ENCODE peak calls at places on chromosomes 4 and X, in six cellular contexts. A, P, H, B, G and K are unnamed samples.

GRCh38 chrX:153933751-153934472 is 925 bp downstream of the NAA10 start:
- DNase-seq in A (no peak), P (peak; percentile 52), H (peak; percentile 32), B (no peak), G (no peak), K (no peak)

GRCh38 chr4:37799941-37800554 is 26.4 kb upstream of the PGM2 start:
- DNase-seq in A (no peak), P (peak; percentile 8), H (no peak), B (no peak), G (no peak), K (no peak)

GRCh38 chr4:67035501-67035900 is 509.8 kb downstream of the CENPC start:
- DNase-seq in A (no peak), P (no peak), H (peak; percentile 74), B (no peak), G (no peak), K (no peak)

GRCh38 chrX:110268875-110269274 is 49.0 kb downstream of the AMMECR1 start:
- DNase-seq in A (no peak), P (no peak), H (no peak), B (no peak), G (no peak), K (no peak)

GRCh38 chrX:39165185-39165584 is 363.9 kb downstream of the MID1IP1 start:
- DNase-seq in A (no peak), P (no peak), H (no peak), B (no peak), G (no peak), K (no peak)

GRCh38 chr4:85842540-85842939 is 367.6 kb downstream of the ARHGAP24 start:
- DNase-seq in A (no peak), P (peak; percentile 57), H (peak; percentile 26), B (peak; percentile 58), G (peak; percentile 21), K (no peak)

GRCh38 chrX:19852014-19853005 is 35.1 kb downstream of the SH3KBP1 start:
- DNase-seq in A (no peak), P (peak; percentile 60), H (peak; percentile 84), B (no peak), G (no peak), K (no peak)

GRCh38 chr4:152529880-152530279 is 6.0 kb downstream of the FBXW7 start:
- DNase-seq in A (no peak), P (no peak), H (no peak), B (no peak), G (no peak), K (no peak)

GRCh38 chrX:146264763-146265375 is 447.2 kb downstream of the SLITRK2 start:
- DNase-seq in A (no peak), P (no peak), H (no peak), B (no peak), G (no peak), K (no peak)

GRCh38 chrX:37652053-37652452 is 33.5 kb upstream of the XK start:
- DNase-seq in A (no peak), P (no peak), H (no peak), B (no peak), G (peak; percentile 9), K (no peak)

GRCh38 chrX:13149702-13150101 is 105.3 kb upstream of the FAM9C start:
- DNase-seq in A (no peak), P (no peak), H (no peak), B (no peak), G (no peak), K (no peak)

GRCh38 chrX:133970021-133970550 is 15.3 kb downstream of the GPC3 start:
- DNase-seq in A (no peak), P (no peak), H (no peak), B (no peak), G (no peak), K (no peak)

GRCh38 chr4:184548651-184549341 is 74.4 kb upstream of the IRF2 start:
- DNase-seq in A (no peak), P (no peak), H (no peak), B (no peak), G (no peak), K (no peak)

GRCh38 chr4:74018116-74018515 is 19.6 kb upstream of the CXCL5 start:
- DNase-seq in A (no peak), P (no peak), H (no peak), B (no peak), G (no peak), K (no peak)

GRCh38 chr4:14178421-14178820 is 550.9 kb upstream of the BOD1L1 start:
- DNase-seq in A (no peak), P (peak; percentile 41), H (peak; percentile 63), B (no peak), G (peak; percentile 3), K (no peak)

GRCh38 chr4:112029642-112030235 is 115.5 kb upstream of the FAM241A start:
- DNase-seq in A (no peak), P (peak; percentile 10), H (no peak), B (no peak), G (no peak), K (no peak)

GRCh38 chrX:130121505-130121800 is 11.2 kb upstream of the ELF4 start:
- DNase-seq in A (no peak), P (no peak), H (no peak), B (no peak), G (no peak), K (no peak)

GRCh38 chr4:38387348-38387747 is 276.7 kb upstream of the KLF3 start:
- DNase-seq in A (no peak), P (peak; percentile 36), H (peak; percentile 97), B (peak; percentile 88), G (no peak), K (peak; percentile 83)

GRCh38 chr4:20889901-20890300 is 189.6 kb downstream of the PACRGL start:
- DNase-seq in A (no peak), P (no peak), H (no peak), B (no peak), G (no peak), K (no peak)

GRCh38 chrX:1946974-1947373 is 332.1 kb downstream of the ASMT start:
- DNase-seq in A (no peak), P (no peak), H (no peak), B (no peak), G (no peak), K (no peak)

GRCh38 chrX:38112566-38112965 is 106.2 kb downstream of the SYTL5 start:
- DNase-seq in A (no peak), P (no peak), H (no peak), B (no peak), G (no peak), K (no peak)

GRCh38 chr4:186624951-186625350 is 69.6 kb upstream of the MTNR1A start:
- DNase-seq in A (no peak), P (peak; percentile 96), H (peak; percentile 80), B (no peak), G (no peak), K (no peak)

GRCh38 chr4:8305851-8306361 is 36.4 kb downstream of the HTRA3 start:
- DNase-seq in A (peak; percentile 60), P (no peak), H (no peak), B (peak; percentile 22), G (no peak), K (no peak)

GRCh38 chr4:142264961-142265360 is 581.1 kb downstream of the INPP4B start:
- DNase-seq in A (no peak), P (peak; percentile 36), H (peak; percentile 61), B (no peak), G (no peak), K (no peak)

GRCh38 chr4:127957105-127957504 is 7.9 kb downstream of the MFSD8 start:
- DNase-seq in A (no peak), P (no peak), H (no peak), B (no peak), G (no peak), K (no peak)

GRCh38 chr4:181957088-181957487 is 286.1 kb upstream of the TENM3 start:
- DNase-seq in A (no peak), P (peak; percentile 96), H (peak; percentile 62), B (no peak), G (no peak), K (no peak)

GRCh38 chr4:101102114-101102752 is 245.1 kb downstream of the PPP3CA start:
- DNase-seq in A (no peak), P (peak; percentile 94), H (peak; percentile 93), B (peak; percentile 55), G (no peak), K (peak; percentile 74)

DNA sequence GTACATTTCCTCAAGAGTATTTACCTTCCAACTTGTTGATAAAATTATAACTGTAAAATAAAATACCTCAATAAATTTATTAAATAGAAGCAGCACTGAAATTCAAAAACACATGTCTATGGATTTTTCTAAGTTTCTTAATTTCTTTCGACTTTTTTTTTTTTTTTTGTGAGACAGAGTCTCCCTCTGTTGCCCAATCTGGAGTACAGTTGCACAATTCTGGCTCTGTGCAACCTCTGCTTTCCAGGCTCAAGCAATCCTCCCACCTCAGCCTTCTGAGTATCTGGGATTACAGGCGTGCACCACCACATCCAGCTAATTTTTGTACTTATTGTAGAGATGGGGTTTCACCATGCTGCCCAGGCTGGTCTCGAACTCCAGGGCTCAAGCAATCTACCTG is 79.8 kb downstream of the IQCM start:
- DNase-seq in A (no peak), P (peak; percentile 31), H (peak; percentile 57), B (no peak), G (no peak), K (no peak)
- TF ChIP-seq CTCF in A (no peak), P (no peak), H (no peak), B (no peak), G (no peak), K (no peak)

DNA sequence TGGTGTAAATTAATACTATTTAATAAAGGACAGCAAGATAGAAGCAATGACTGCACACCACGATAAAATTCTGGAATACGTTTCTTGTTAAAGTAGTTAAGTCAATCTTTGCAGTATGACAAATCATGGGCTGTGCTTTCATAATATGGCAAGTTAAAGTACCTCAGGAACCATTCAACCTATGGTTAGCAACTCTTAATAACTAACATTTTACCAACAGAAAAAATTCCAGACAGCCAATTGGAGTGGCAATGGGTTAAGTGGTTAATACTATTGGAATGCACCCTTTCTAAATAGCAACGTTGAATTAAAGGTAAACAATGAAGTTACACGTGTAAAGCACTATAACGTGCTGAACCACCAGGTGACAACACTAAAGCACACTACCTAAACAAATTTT is 72.4 kb upstream of the ZCCHC13 start:
- DNase-seq in A (no peak), P (no peak), H (no peak), B (no peak), G (no peak), K (no peak)
- TF ChIP-seq CTCF in A (no peak), P (no peak), H (no peak), B (no peak), G (no peak), K (no peak)

GRCh38 chr4:25941441-25941840 is 27.4 kb downstream of the SMIM20 start:
- DNase-seq in A (no peak), P (no peak), H (no peak), B (no peak), G (no peak), K (no peak)

GRCh38 chr4:25937801-25938200 is 23.8 kb downstream of the SMIM20 start:
- DNase-seq in A (no peak), P (peak; percentile 91), H (peak; percentile 82), B (no peak), G (no peak), K (no peak)

GRCh38 chr4:25936696-25937095 is 22.7 kb downstream of the SMIM20 start:
- DNase-seq in A (no peak), P (no peak), H (no peak), B (no peak), G (no peak), K (no peak)

GRCh38 chr4:25938251-25939186 is 24.5 kb downstream of the SMIM20 start:
- DNase-seq in A (no peak), P (peak; percentile 82), H (peak; percentile 65), B (peak; percentile 59), G (peak; percentile 69), K (no peak)

GRCh38 chr4:25939330-25939729 is 25.3 kb downstream of the SMIM20 start:
- DNase-seq in A (no peak), P (no peak), H (no peak), B (no peak), G (no peak), K (no peak)
- TF ChIP-seq CTCF in A (no peak), P (peak; percentile 31), H (peak; percentile 4), B (no peak), G (no peak), K (no peak)

GRCh38 chrX:76420237-76420636 is 7.3 kb upstream of the MAGEE1 start:
- DNase-seq in A (no peak), P (no peak), H (no peak), B (no peak), G (no peak), K (no peak)
- TF ChIP-seq CTCF in A (no peak), P (peak; percentile 23), H (no peak), B (no peak), G (no peak), K (no peak)